ENCODE peak calls at places on chromosomes 5 and 9, in four cellular contexts. U is kidney epithelial cell, Q is body of pancreas, E is GM13976. Z is an unnamed sample.

GRCh38 chr5:27038476-27038875 is at the start of gene CDH9:
- DNase-seq in U (no peak), Q (no peak), E (no peak), Z (no peak)

GRCh38 chr5:133412661-133413060 is 199.7 kb downstream of the FSTL4 start:
- DNase-seq in U (no peak), Q (no peak), E (no peak), Z (no peak)

GRCh38 chr9:102974530-102974929 is 20.6 kb upstream of the CYLC2 start:
- DNase-seq in U (no peak), Q (no peak), E (no peak), Z (no peak)

GRCh38 chr5:50352390-50352789 is 88.7 kb downstream of the EMB start:
- DNase-seq in U (no peak), Q (no peak), E (no peak), Z (no peak)

GRCh38 chr9:36623280-36623679 is 50.6 kb downstream of the MELK start:
- DNase-seq in U (no peak), Q (no peak), E (no peak), Z (no peak)

GRCh38 chr5:150116667-150117395 is 30.5 kb upstream of the CSF1R start:
- DNase-seq in U (no peak), Q (peak), E (no peak), Z (no peak)

GRCh38 chr9:118595719-118596305 is 773.4 kb downstream of the BRINP1 start:
- DNase-seq in U (no peak), Q (no peak), E (no peak), Z (peak)

GRCh38 chr5:150458819-150459557 is 9.4 kb upstream of the RPS14 start:
- DNase-seq in U (no peak), Q (peak), E (peak), Z (peak)

GRCh38 chr9:88372103-88372694 is 16.0 kb upstream of the SPIN1 start:
- DNase-seq in U (no peak), Q (no peak), E (no peak), Z (no peak)

GRCh38 chr5:77266291-77266690 is 55.8 kb downstream of the PDE8B start:
- DNase-seq in U (no peak), Q (no peak), E (no peak), Z (no peak)

GRCh38 chr9:98101868-98102273 is 17.2 kb downstream of the TRIM14 start:
- DNase-seq in U (no peak), Q (no peak), E (peak), Z (peak)

GRCh38 chr9:108056805-108057386 is 567.3 kb upstream of the KLF4 start:
- DNase-seq in U (peak), Q (no peak), E (no peak), Z (no peak)

GRCh38 chr5:24789631-24790354 is 145.0 kb upstream of the CDH10 start:
- DNase-seq in U (no peak), Q (no peak), E (no peak), Z (no peak)

GRCh38 chr5:68272289-68272688 is 56.7 kb downstream of the PIK3R1 start:
- DNase-seq in U (no peak), Q (no peak), E (no peak), Z (no peak)

GRCh38 chr9:99859395-99859980 is 37.8 kb downstream of the NR4A3 start:
- DNase-seq in U (no peak), Q (no peak), E (no peak), Z (no peak)

GRCh38 chr5:141223112-141223783 is at the start of gene PCDHB14:
- DNase-seq in U (no peak), Q (no peak), E (no peak), Z (no peak)

GRCh38 chr9:93111371-93112115 is 15.5 kb downstream of the CARD19 start:
- DNase-seq in U (no peak), Q (no peak), E (no peak), Z (no peak)

GRCh38 chr5:43676083-43676840 is 73.3 kb downstream of the NNT start:
- DNase-seq in U (no peak), Q (no peak), E (no peak), Z (no peak)

GRCh38 chr5:171168177-171168576 is 140.9 kb upstream of the TLX3 start:
- DNase-seq in U (no peak), Q (no peak), E (no peak), Z (no peak)

GRCh38 chr5:31993182-31993961 is 180.7 kb downstream of the GOLPH3 start:
- DNase-seq in U (peak), Q (no peak), E (no peak), Z (no peak)

GRCh38 chr5:33501260-33501659 is 60.5 kb downstream of the TARS1 start:
- DNase-seq in U (no peak), Q (no peak), E (no peak), Z (no peak)

GRCh38 chr5:148849461-148849860 is 23.1 kb downstream of the ADRB2 start:
- DNase-seq in U (no peak), Q (no peak), E (no peak), Z (peak)

GRCh38 chr5:145852990-145853389 is 17.8 kb upstream of the PRELID2 start:
- DNase-seq in U (no peak), Q (no peak), E (no peak), Z (no peak)

GRCh38 chr9:7961076-7961475 is 161.5 kb upstream of the DMAC1 start:
- DNase-seq in U (no peak), Q (no peak), E (no peak), Z (no peak)

GRCh38 chr5:110536120-110537115 is 190.1 kb downstream of the TMEM232 start:
- DNase-seq in U (no peak), Q (no peak), E (no peak), Z (no peak)

GRCh38 chr9:37641331-37641730 is 9.4 kb upstream of the FRMPD1 start:
- DNase-seq in U (no peak), Q (no peak), E (no peak), Z (no peak)

GRCh38 chr9:97397220-97397619 is 14.7 kb upstream of the TDRD7 start:
- DNase-seq in U (peak), Q (no peak), E (no peak), Z (peak)

GRCh38 chr5:66518753-66519152 is 77.4 kb upstream of the MAST4 start:
- DNase-seq in U (no peak), Q (no peak), E (no peak), Z (no peak)

GRCh38 chr9:127751269-127752054 is 16.4 kb upstream of the TOR2A start:
- DNase-seq in U (no peak), Q (peak), E (no peak), Z (peak)

GRCh38 chr9:75069171-75069570 is 18.8 kb downstream of the NMRK1 start:
- DNase-seq in U (no peak), Q (no peak), E (no peak), Z (no peak)

GRCh38 chr5:109688999-109689739 is 558 bp upstream of the MAN2A1 start:
- DNase-seq in U (peak), Q (peak), E (peak), Z (peak)

GRCh38 chr9:97710356-97711222 is 13.4 kb upstream of the XPA start:
- DNase-seq in U (no peak), Q (peak), E (peak), Z (peak)

GRCh38 chr5:78925102-78925876 is 59.8 kb downstream of the ARSB start:
- DNase-seq in U (no peak), Q (no peak), E (no peak), Z (no peak)

GRCh38 chr5:124839371-124839998 is 93.0 kb upstream of the ZNF608 start:
- DNase-seq in U (no peak), Q (no peak), E (no peak), Z (no peak)

GRCh38 chr9:128049788-128050187 is 17.3 kb downstream of the NAIF1 start:
- DNase-seq in U (no peak), Q (no peak), E (no peak), Z (no peak)

GRCh38 chr5:102638316-102638715 is 116.8 kb upstream of the PAM start:
- DNase-seq in U (no peak), Q (no peak), E (no peak), Z (no peak)

GRCh38 chr9:121285835-121286687 is 18.1 kb downstream of the GSN start:
- DNase-seq in U (no peak), Q (peak), E (no peak), Z (no peak)

GRCh38 chr9:125150349-125151245 is 7.3 kb upstream of the SCAI start:
- DNase-seq in U (no peak), Q (no peak), E (no peak), Z (no peak)

GRCh38 chr5:132498152-132498551 is 7.6 kb upstream of the IRF1 start:
- DNase-seq in U (no peak), Q (peak), E (no peak), Z (no peak)

DNA sequence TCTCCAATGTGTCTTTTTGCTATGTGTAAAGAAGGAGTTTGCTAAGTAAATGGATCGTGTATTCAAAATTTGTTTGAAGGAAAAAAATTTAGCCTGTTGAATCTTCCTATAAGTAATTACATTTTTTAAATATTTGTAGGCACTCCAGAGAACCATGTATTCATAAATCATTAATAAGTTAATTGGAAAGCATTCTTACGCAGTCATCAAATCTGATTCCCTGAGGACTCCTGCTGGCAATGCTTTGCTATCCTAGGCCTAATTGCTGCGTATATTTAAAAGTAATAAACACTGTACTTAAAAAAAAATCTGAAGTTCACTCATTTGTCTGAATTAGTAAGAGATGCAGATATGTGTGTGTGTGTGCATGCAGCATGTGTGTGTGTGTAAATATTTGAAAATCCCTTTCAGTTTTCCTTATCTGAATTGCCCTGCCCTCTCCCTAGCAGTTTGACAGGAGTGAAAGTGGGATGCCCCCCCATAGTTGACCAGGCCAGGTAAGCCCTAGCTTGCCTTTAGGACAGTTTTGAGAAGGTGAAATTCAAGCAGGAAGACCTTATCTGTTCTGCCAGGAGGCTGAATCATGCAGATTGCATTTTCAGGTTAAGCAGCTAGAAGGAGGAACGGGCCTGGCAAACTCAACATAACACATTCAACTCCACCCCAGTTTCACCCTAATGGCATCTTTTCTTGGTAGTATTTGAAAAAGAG is 81.2 kb upstream of the DNAH5 start:
- DNase-seq in U (no peak), Q (no peak), E (no peak), Z (no peak)
- TF ChIP-seq CTCF in U (no peak), Q (no peak), E (no peak), Z (no peak)

DNA sequence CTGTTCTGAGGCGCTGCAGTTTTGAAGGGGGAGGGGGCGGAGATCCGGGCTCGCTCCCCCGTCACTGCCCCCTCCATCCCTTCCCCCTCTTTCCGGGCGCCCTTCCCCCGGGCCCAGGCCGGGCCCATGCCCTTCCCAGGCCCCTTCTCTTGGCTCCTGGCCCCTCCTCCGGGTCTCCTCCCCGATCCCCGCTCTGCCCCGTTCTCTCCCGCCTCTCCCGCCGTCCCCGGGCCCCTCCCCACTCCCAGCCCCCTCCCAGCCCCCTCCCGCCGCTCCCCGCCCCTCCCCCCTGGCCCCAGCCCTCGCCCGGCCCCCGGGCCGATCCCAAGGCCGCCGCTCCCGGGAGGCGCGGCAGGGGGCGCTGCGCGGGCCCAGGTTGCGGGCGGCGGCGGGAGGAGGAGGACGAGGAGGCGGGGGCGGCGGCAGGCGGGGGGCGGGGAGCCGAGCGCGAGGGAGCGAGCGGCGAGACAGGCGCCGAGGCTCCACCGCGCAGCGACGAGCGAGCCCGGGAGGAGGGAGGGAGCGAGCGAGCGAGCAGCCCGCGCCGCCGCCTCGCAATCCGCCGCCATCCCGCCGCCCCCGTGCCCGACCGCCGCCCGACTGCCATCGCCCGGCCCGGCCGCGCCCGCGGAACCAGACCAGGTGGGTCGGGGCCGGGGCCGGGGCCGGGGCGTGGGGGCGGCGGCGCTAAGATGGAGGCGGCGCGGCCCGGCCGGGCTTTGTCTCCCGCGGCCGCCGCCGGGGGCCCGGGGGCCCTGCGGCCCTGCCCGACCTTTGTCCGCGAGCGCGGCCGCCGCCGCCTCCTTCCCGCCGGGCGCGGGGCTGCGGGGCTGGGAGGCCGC is at the start of gene PRRC2B:
- DNase-seq in U (no peak), Q (peak), E (peak), Z (peak)
- TF ChIP-seq CTCF in U (no peak), Q (peak), E (peak), Z (peak)

GRCh38 chr5:158695595-158696330 is 404.0 kb downstream of the EBF1 start:
- DNase-seq in U (no peak), Q (peak), E (peak), Z (peak)
- TF ChIP-seq CTCF in U (peak), Q (peak), E (peak), Z (peak)

GRCh38 chr9:18755263-18755662 is 277.7 kb downstream of the SAXO1 start:
- DNase-seq in U (no peak), Q (no peak), E (no peak), Z (no peak)

GRCh38 chr9:18753904-18754303 is 279.1 kb downstream of the SAXO1 start:
- DNase-seq in U (no peak), Q (no peak), E (no peak), Z (no peak)

GRCh38 chr9:18759836-18760235 is 273.2 kb downstream of the SAXO1 start:
- DNase-seq in U (no peak), Q (no peak), E (no peak), Z (no peak)

GRCh38 chr9:18754537-18754936 is 278.5 kb downstream of the SAXO1 start:
- DNase-seq in U (no peak), Q (no peak), E (no peak), Z (no peak)

DNA sequence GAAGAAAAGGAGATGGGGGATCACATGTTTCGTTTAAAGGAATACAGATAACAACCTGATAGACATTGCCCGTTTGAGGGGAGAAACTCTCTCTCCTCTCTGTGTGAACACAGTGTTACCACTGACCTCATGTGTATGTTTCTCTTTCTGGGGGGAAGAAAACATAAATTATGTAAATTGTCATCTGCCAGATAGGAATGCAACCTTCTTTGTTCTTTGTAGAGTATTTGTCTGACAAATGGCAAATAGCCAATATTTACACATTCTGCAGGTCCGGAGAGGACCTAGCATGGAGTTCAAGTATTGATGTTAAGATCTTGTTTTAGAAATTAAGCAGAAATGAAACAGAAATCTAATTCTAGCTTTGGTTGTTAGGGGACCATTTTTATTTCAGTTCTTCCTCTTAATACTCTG is 276.3 kb downstream of the SAXO1 start:
- DNase-seq in U (no peak), Q (no peak), E (no peak), Z (no peak)
- TF ChIP-seq CTCF in U (no peak), Q (no peak), E (no peak), Z (no peak)

GRCh38 chr5:113514263-113514590 is 733 bp downstream of the YTHDC2 start:
- DNase-seq in U (no peak), Q (no peak), E (peak), Z (no peak)

GRCh38 chr5:113508756-113509155 is 4.7 kb upstream of the YTHDC2 start:
- DNase-seq in U (no peak), Q (no peak), E (no peak), Z (no peak)

GRCh38 chr5:113510836-113511451 is 2.5 kb upstream of the YTHDC2 start:
- DNase-seq in U (no peak), Q (no peak), E (peak), Z (no peak)

GRCh38 chr5:113512341-113512740 is 1.2 kb upstream of the YTHDC2 start:
- DNase-seq in U (no peak), Q (no peak), E (no peak), Z (no peak)

GRCh38 chr5:113513384-113514262 is at the start of gene YTHDC2:
- DNase-seq in U (peak), Q (peak), E (peak), Z (peak)
- TF ChIP-seq CTCF in U (peak), Q (no peak), E (peak), Z (no peak)

GRCh38 chr9:126496181-126496576 is 117.5 kb upstream of the LMX1B start:
- DNase-seq in U (no peak), Q (no peak), E (no peak), Z (no peak)
- TF ChIP-seq CTCF in U (no peak), Q (no peak), E (no peak), Z (no peak)

GRCh38 chr9:35452481-35452880 is 37.4 kb upstream of the RUSC2 start:
- DNase-seq in U (no peak), Q (no peak), E (no peak), Z (no peak)
- TF ChIP-seq CTCF in U (peak), Q (no peak), E (no peak), Z (no peak)

GRCh38 chr5:166347051-166347450 is 1944.4 kb upstream of the WWC1 start:
- DNase-seq in U (no peak), Q (no peak), E (no peak), Z (no peak)

GRCh38 chr5:166340039-166340438 is 1951.4 kb upstream of the WWC1 start:
- DNase-seq in U (no peak), Q (no peak), E (no peak), Z (no peak)

GRCh38 chr5:166342330-166342891 is 1949.0 kb upstream of the WWC1 start:
- DNase-seq in U (no peak), Q (no peak), E (no peak), Z (no peak)

GRCh38 chr5:166338801-166339200 is 1952.6 kb upstream of the WWC1 start:
- DNase-seq in U (no peak), Q (no peak), E (no peak), Z (no peak)

DNA sequence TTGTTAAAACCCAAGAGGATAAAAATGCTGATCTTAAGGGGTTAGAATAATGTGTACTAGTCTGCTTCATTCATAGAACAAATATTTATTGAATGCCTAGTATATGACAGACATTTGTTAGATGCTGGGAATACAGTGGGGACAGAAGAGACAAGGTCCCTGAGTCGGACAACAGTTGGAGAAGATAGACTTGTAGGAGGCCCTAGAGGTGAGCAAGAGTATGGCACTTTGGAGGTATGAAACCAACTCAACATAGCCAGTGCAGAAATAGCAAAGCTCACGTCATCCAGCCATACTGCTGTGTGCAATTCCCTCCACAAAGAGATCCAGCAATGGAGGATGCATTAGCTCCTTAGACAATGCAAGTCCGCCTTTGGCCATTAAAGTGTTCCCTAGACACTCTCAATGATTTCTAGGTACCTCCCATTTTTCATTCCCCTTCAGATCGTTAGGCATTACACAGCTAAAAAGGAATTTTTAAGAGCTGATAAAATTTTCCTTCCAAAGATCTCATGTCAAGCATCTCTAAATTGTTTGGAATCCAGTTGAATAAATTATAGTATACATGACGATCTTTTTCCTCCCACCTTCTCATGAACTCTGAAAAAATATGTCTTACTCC is 1949.6 kb upstream of the WWC1 start:
- DNase-seq in U (no peak), Q (no peak), E (no peak), Z (no peak)
- TF ChIP-seq CTCF in U (no peak), Q (no peak), E (no peak), Z (no peak)

DNA sequence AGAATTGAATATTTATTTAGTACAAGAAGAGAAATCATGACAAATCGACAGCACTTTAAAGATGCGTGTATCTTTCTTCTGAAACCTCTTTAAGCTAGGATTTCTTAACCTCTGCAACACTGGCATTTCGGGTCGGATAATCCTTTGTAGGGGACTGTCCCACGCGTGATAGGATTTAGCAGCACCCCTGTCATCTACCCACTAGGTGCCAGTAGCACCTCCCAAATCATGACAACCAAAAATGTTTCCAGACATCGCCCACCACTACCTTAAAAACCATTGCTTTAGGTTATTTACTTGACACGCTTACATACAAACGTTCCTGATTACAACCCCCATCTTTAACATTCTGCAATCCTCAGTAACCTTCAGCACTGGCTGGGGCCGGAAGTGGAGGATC is 223.1 kb downstream of the TRIM32 start:
- DNase-seq in U (no peak), Q (no peak), E (no peak), Z (no peak)
- TF ChIP-seq CTCF in U (no peak), Q (no peak), E (no peak), Z (no peak)